ENCODE peak calls at places on chromosomes 6 and 20, in four cellular contexts. C is Calu3, Z is brain microvascular endothelial cell, D is H9. S is an unnamed sample.

GRCh38 chr6:107539849-107540464 is 50.0 kb downstream of the SOBP start:
- DNase-seq in C (no peak), Z (no peak), D (no peak), S (no peak)

GRCh38 chr6:111805511-111806181 is 67.6 kb downstream of the FYN start:
- DNase-seq in C (no peak), Z (peak; percentile 67), D (no peak), S (peak; percentile 62)

GRCh38 chr6:31597006-31597405 is 4.2 kb upstream of the NCR3 start:
- DNase-seq in C (peak; percentile 45), Z (peak; percentile 32), D (no peak), S (peak; percentile 40)

GRCh38 chr6:149266659-149267058 is 50.9 kb upstream of the TAB2 start:
- DNase-seq in C (no peak), Z (no peak), D (no peak), S (no peak)

GRCh38 chr6:5517781-5518180 is 256.5 kb downstream of the FARS2 start:
- DNase-seq in C (no peak), Z (no peak), D (no peak), S (no peak)

GRCh38 chr20:13037727-13038126 is 29.0 kb downstream of the SPTLC3 start:
- DNase-seq in C (no peak), Z (peak; percentile 60), D (no peak), S (no peak)

GRCh38 chr6:29976588-29977424 is 34.5 kb downstream of the HLA-A start:
- DNase-seq in C (peak; percentile 77), Z (peak; percentile 50), D (peak; percentile 74), S (peak; percentile 71)

GRCh38 chr6:82283771-82284420 is 36.4 kb upstream of the IBTK start:
- DNase-seq in C (no peak), Z (no peak), D (no peak), S (no peak)

GRCh38 chr20:63096681-63097335 is 90.0 kb upstream of the BHLHE23 start:
- DNase-seq in C (no peak), Z (no peak), D (peak; percentile 13), S (no peak)

GRCh38 chr20:57076951-57077350 is 189.5 kb downstream of the BMP7 start:
- DNase-seq in C (no peak), Z (no peak), D (no peak), S (peak; percentile 30)

GRCh38 chr20:57076202-57076651 is 190.2 kb downstream of the BMP7 start:
- DNase-seq in C (no peak), Z (peak; percentile 73), D (no peak), S (peak; percentile 79)

GRCh38 chr20:57073402-57073801 is 193.0 kb downstream of the BMP7 start:
- DNase-seq in C (no peak), Z (no peak), D (no peak), S (no peak)

GRCh38 chr20:57074386-57074785 is 192.1 kb downstream of the BMP7 start:
- DNase-seq in C (no peak), Z (no peak), D (no peak), S (no peak)

DNA sequence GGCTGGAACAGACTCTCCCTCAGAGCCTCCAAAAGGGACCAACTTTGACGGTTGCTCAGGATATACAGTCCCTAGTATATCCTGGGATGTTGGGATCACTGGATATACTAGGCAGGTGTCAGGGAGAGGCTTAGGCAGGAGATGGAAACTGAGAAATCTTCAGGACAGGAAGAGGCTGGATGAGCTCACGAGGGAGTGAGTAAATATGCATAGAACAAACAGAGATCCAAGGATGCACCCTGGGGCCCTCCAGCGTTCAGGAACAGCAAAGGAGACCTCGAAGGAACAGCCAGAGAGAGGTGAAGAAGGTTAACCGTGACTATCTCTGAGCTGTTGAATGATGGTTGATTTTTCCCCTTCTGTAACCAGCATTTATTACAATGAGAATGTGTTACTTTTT is 191.3 kb downstream of the BMP7 start:
- DNase-seq in C (no peak), Z (no peak), D (no peak), S (no peak)
- TF ChIP-seq CTCF in C (no peak), Z (no peak), D (no peak), S (no peak)

GRCh38 chr6:125764105-125764671 is 14.8 kb downstream of the HEY2 start:
- DNase-seq in C (no peak), Z (no peak), D (no peak), S (no peak)

GRCh38 chr6:125759959-125760457 is 10.6 kb downstream of the HEY2 start:
- DNase-seq in C (no peak), Z (no peak), D (no peak), S (no peak)

GRCh38 chr6:125753937-125754259 is 4.5 kb downstream of the HEY2 start:
- DNase-seq in C (no peak), Z (no peak), D (no peak), S (no peak)

GRCh38 chr6:125753218-125753936 is 3.9 kb downstream of the HEY2 start:
- DNase-seq in C (no peak), Z (no peak), D (no peak), S (peak; percentile 34)

GRCh38 chr6:125759184-125759902 is 9.9 kb downstream of the HEY2 start:
- DNase-seq in C (no peak), Z (peak; percentile 51), D (peak; percentile 91), S (no peak)
- TF ChIP-seq CTCF in C (no peak), Z (peak; percentile 82), D (peak; percentile 89), S (peak; percentile 47)

GRCh38 chr6:32617751-32618150 is 19.5 kb upstream of the HLA-DQA1 start:
- DNase-seq in C (no peak), Z (no peak), D (no peak), S (no peak)

GRCh38 chr6:32613475-32613874 is 23.7 kb upstream of the HLA-DQA1 start:
- DNase-seq in C (no peak), Z (no peak), D (no peak), S (no peak)

GRCh38 chr6:32614366-32615081 is 22.7 kb upstream of the HLA-DQA1 start:
- DNase-seq in C (no peak), Z (no peak), D (peak; percentile 47), S (no peak)

GRCh38 chr6:32610897-32611296 is 21.2 kb upstream of the HLA-DRB1 start:
- DNase-seq in C (no peak), Z (no peak), D (no peak), S (no peak)

GRCh38 chr6:32615885-32616532 is 21.2 kb upstream of the HLA-DQA1 start:
- DNase-seq in C (no peak), Z (no peak), D (peak; percentile 31), S (no peak)
- TF ChIP-seq CTCF in C (no peak), Z (no peak), D (peak; percentile 33), S (no peak)

GRCh38 chr20:10648651-10649050 is 25.1 kb downstream of the JAG1 start:
- DNase-seq in C (no peak), Z (peak; percentile 92), D (no peak), S (peak; percentile 23)
- TF ChIP-seq CTCF in C (no peak), Z (no peak), D (no peak), S (no peak)

DNA sequence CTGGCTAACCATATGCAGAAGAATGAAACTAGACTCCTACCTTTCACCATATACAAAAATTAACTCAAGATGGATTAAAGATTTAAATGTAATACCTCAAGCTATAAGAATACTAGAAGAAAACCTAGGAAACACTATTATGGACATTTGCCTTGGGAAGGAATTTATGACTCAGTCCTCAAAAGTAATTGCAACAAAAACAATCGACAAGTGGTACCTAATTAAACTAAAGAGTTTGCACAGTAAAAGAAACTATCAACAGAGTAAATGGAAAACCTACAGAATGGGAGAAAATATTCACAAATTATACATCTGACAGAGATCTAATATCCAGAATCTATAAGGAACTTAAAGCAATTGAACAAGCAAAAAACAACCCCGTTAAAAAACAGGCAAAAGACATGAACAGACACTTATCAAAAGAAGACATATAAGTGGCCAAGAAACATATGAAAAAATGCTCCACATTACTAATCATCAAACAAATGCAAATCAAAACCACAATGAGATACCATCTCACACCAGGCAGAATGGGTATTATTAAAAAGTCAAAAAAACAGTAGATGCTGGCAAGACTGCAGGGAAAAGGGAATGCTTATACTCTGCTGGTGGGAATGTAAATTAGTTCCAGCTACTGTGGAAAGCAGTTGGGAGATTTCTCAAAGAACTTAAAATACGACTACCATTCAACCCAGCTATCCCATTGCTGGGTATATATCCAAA is 31.9 kb downstream of the RALGAPB start:
- DNase-seq in C (no peak), Z (no peak), D (no peak), S (no peak)
- TF ChIP-seq CTCF in C (no peak), Z (no peak), D (no peak), S (no peak)

DNA sequence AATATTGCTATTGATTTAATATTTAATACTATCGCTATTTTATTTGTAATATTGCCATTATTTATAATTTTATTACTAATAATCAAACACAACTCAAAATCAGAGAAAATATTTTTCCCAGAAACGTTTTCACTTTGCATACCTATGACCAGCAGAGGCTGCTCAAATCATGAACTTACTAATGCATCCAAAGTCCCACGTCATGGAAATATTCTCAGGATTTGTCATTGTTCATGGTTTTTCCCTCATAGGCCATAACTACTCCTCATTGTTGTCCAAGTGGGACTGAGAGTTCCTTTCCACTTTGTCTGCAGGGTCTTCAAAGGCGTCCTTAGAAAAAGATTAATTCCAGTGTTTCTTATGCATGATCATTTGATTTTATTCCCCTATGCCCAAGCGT is 344.8 kb downstream of the THBS2 start:
- DNase-seq in C (no peak), Z (peak; percentile 54), D (no peak), S (peak; percentile 50)
- TF ChIP-seq CTCF in C (no peak), Z (peak; percentile 22), D (no peak), S (peak; percentile 70)

GRCh38 chr6:20212392-20213111 is at the start of gene MBOAT1:
- DNase-seq in C (peak; percentile 99), Z (peak; percentile 76), D (peak; percentile 83), S (peak; percentile 88)
- TF ChIP-seq CTCF in C (peak; percentile 42), Z (no peak), D (peak; percentile 28), S (peak; percentile 43)

GRCh38 chr20:61252601-61253263 is 671 bp downstream of the CDH4 start:
- DNase-seq in C (no peak), Z (no peak), D (no peak), S (no peak)
- TF ChIP-seq CTCF in C (no peak), Z (no peak), D (no peak), S (no peak)

DNA sequence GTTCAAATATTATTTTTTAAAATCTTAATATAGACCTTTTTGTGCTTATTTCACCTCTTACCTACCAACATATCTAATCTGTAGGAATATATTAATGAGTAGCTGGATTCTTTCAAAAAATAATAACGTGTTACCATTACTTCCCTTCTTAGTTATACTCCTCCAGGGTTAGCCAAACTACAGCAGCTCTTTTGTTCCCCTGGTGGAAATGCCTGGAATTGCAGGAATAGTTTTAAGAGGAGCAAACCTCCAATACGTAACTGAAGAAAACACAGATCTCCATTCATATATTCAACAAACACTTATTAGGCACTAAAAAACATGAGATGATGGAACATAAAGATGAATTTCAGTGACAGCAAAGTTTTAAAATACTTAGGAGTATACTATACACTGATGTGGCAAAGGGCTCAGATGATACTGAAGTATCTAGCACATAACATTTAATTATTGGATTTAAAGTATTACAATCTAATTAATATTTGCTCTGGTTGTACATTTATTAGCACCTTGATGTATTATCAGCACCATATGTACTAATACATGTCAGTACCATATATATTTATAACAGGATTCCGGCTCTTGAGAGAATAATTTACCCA is 78.3 kb downstream of the TBX18 start:
- DNase-seq in C (peak; percentile 5), Z (peak; percentile 22), D (no peak), S (no peak)
- TF ChIP-seq CTCF in C (peak; percentile 51), Z (peak; percentile 59), D (peak; percentile 82), S (peak; percentile 82)

DNA sequence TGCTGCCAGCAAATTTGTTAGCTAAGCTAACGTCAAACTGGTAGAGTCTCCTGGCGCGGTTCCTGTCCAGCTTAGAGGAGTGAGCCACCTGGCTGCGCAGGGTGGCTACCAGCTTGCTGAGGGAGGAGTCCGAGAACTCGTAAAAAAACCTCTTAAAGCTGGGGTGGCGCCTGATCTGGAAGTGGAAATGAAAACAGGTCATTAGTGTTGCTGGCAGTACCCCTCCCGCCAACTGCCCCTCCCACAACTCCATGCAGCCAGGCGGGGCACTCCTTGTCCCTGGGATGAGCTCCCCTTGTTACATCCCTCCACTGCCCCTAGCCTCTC is 17.3 kb downstream of the BNIP5 start:
- DNase-seq in C (no peak), Z (no peak), D (no peak), S (no peak)
- TF ChIP-seq CTCF in C (no peak), Z (no peak), D (no peak), S (no peak)

S was measured in HFFc6.